ENCODE peak calls at places on chromosomes 6 and 20, in seven cellular contexts. X is uterus, A is sigmoid colon, D is IMR-90, K is right lobe of liver, P is endothelial cell of umbilical vein, R is A549. M is an unnamed sample.

GRCh38 chr6:107869871-107870270 is 45.8 kb upstream of the SCML4 start:
- DNase-seq in X (no peak), A (no peak), D (no peak), K (no peak), P (no peak), R (no peak), M (no peak)

GRCh38 chr6:139291813-139292619 is at the start of gene TXLNB:
- DNase-seq in X (peak), A (peak), D (peak), K (peak), P (peak), R (no peak), M (peak)

GRCh38 chr20:53070714-53071392 is 98.7 kb downstream of the TSHZ2 start:
- DNase-seq in X (no peak), A (no peak), D (no peak), K (no peak), P (peak), R (no peak), M (no peak)

GRCh38 chr6:36858407-36858981 is 16.1 kb downstream of the PPIL1 start:
- DNase-seq in X (peak), A (peak), D (peak), K (no peak), P (no peak), R (no peak), M (peak)

GRCh38 chr6:52423971-52424381 is 3.8 kb downstream of the EFHC1 start:
- DNase-seq in X (no peak), A (no peak), D (peak), K (no peak), P (peak), R (peak), M (no peak)

GRCh38 chr6:148934534-148934933 is 187.7 kb downstream of the UST start:
- DNase-seq in X (peak), A (peak), D (peak), K (no peak), P (no peak), R (no peak), M (no peak)

GRCh38 chr6:147578883-147579282 is 70.4 kb downstream of the SAMD5 start:
- DNase-seq in X (no peak), A (no peak), D (no peak), K (no peak), P (no peak), R (no peak), M (no peak)

GRCh38 chr6:40893021-40893420 is 146.0 kb downstream of the UNC5CL start:
- DNase-seq in X (no peak), A (no peak), D (no peak), K (no peak), P (no peak), R (no peak), M (no peak)

GRCh38 chr6:168129292-168130167 is 50.5 kb upstream of the FRMD1 start:
- DNase-seq in X (no peak), A (peak), D (no peak), K (no peak), P (no peak), R (no peak), M (no peak)

GRCh38 chr6:126339796-126340750 is at the start of gene CENPW:
- DNase-seq in X (peak), A (peak), D (peak), K (peak), P (peak), R (peak), M (peak)
- TF ChIP-seq POLR2A in X (no peak), A (no peak), D (peak), K (no peak), P (peak), R (no peak), M (no peak)

GRCh38 chr20:63373996-63374395 is 12.8 kb upstream of the CHRNA4 start:
- DNase-seq in X (no peak), A (no peak), D (no peak), K (no peak), P (no peak), R (no peak), M (no peak)
- H3K4me3 ChIP-seq in X (no peak), A (no peak), D (no peak), K (no peak), P (no peak), R (no peak), M (no peak)

GRCh38 chr6:32669240-32669639 is 2.8 kb upstream of the HLA-DQB1 start:
- DNase-seq in X (no peak), A (no peak), D (no peak), K (no peak), P (no peak), R (no peak), M (no peak)
- TF ChIP-seq POLR2A in X (no peak), A (no peak), D (no peak), K (no peak), P (no peak), R (no peak), M (no peak)

GRCh38 chr6:18503588-18504231 is 116.6 kb downstream of the RNF144B start:
- DNase-seq in X (peak), A (peak), D (peak), K (peak), P (peak), R (peak), M (peak)
- H3K4me3 ChIP-seq in X (peak), A (peak), D (no peak), K (peak), P (peak), R (peak), M (no peak)

DNA sequence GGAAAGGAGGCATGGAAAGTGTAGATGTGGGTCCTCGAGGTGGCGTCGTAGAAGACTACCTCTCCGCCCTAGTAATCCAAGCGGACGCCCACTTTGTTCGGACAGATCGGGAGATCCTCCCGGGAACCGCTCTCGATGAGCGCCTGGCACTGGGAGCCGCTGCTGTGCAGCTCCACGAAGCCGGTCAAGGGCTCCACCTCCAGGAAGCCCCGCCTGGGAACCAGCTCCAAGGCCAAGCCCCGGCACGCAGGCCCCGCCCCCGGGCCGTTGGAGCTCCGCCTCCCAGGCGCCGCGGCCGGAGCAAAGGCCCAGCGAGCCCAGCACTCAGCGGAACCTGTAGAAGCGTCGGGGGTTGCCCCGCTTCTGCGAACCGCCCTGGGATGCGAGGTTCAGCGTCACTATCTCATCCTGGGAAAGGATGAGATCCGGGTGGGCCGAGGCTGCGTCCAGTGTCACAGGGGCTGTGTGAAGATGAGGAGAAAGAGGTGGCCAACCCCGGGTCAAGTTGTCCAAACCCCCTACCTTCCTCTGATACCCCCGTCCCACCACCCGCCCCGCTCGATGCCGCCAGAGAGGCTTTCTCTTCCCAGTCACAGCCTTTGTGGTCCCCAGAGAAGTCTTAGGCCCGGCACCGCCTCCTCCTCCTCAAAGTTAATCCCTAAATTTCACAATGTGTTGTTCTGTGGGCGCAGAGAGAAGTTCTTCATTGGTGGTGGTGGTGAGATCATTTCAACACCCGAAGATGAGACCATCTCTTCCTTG is 10.8 kb downstream of the TRIM31 start:
- DNase-seq in X (peak), A (peak), D (peak), K (peak), P (peak), R (peak), M (peak)
- TF ChIP-seq POLR2A in X (peak), A (no peak), D (no peak), K (peak), P (peak), R (peak), M (peak)

DNA sequence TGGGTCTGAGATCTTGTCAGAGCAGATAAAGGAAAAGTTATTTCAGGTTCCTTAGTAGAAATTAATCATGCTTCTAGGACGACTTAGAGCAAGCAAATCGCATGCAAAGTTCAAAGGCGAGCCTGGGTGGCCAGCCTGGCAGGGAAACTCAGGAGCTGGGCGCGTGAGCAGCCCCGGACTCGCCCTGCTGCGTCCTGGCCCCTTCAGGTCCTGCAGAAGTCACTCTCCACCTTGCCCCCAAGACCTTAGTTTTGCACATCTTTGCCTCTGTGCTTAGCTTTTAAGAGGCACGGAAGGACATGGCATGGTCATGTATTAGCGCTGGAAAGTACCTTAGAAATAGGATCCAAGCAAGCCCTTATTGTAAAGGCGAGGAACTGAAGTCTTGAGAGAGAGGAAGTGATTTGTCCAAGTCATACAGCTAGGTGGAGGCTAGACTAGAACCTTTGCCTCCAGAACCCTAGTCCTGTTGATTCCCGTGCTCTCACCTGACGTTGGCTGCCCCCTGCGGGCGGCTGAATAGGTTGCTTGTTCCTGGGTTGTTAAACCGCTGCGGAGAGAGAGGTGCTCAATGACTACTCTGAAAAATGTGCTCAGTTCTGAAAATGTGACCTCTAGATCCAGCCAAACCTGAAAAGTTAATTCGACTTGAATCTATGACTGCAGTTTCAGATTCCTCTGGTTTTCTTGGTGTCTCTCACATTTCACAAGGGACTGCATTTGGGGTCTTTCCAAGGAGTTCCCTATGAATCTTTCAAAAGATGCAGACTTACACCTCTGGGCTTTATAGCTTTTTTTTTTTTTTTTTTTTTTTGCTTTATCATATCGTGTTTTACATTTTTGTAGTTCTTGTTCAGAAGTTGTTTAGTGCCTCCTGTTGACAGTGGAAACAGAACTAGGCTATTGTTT is 2.7 kb downstream of the MYB start:
- DNase-seq in X (peak), A (no peak), D (peak), K (peak), P (peak), R (peak), M (peak)
- H3K4me3 ChIP-seq in X (peak), A (peak), D (no peak), K (peak), P (no peak), R (peak), M (peak)

GRCh38 chr6:109455502-109456282 is at the start of gene MICAL1:
- DNase-seq in X (peak), A (peak), D (peak), K (peak), P (peak), R (peak), M (peak)

GRCh38 chr6:109455161-109455501 is 441 bp downstream of the MICAL1 start:
- DNase-seq in X (no peak), A (no peak), D (no peak), K (no peak), P (peak), R (no peak), M (no peak)

GRCh38 chr6:109453156-109453555 is 2.4 kb downstream of the MICAL1 start:
- DNase-seq in X (no peak), A (no peak), D (no peak), K (no peak), P (no peak), R (no peak), M (no peak)

GRCh38 chr6:109453594-109454482 is 1.7 kb downstream of the MICAL1 start:
- DNase-seq in X (peak), A (peak), D (no peak), K (no peak), P (no peak), R (no peak), M (no peak)

DNA sequence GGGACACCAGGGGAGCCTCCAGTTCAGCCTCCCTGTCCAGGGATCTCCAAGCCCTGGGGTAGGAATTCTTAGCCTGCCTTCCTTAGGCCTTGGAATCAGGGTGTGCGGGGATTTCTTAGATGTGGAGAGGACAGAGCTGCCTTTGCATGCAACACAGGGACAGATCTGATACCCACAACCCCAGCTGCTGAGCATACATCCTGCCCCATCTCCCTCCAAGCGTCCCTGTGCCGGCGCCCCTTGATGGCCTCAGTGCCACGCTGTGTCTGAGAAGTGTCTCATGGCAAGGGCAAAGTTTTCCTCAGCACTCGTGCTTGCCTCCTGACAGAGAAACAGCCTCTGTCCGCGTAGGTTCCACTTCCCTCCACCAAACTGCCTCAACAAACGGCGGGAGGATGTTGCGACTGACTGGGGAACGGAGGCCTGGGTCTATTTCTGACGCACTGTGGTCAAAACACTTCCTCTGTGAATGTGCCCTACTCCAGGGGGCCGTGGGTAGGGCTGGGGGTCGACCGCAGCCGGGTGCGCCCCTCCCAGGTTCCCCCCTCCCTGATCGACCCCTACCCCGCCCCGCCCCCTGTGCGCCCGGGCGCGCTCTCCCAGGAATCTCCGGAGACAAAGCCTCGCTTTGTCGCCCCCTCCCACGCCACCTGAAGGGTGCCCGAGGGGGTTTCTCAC is 950 bp downstream of the MICAL1 start:
- DNase-seq in X (no peak), A (peak), D (peak), K (peak), P (no peak), R (no peak), M (no peak)
- TF ChIP-seq POLR2A in X (no peak), A (no peak), D (no peak), K (peak), P (no peak), R (no peak), M (no peak)

DNA sequence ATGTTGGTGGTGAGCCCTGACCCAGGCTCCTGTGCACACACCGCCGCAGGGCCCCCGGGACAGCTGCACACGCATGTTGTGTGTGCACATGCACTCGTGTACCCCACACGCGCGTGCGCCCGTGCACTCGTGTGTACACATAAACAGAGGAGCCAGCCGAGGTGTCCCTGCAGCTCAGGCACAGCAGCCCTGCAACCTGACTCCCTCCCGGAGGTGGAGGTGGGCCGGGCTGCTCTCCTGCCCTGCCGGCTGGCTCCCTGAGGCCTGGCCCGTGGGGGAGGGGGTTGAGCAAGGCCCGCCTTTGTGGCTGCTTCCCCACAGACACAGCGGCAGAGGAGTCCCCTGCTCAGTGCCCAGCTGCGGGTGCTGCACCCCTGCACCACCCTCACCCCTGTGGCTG is 661 bp downstream of the RBBP8NL start:
- DNase-seq in X (no peak), A (no peak), D (no peak), K (no peak), P (no peak), R (no peak), M (peak)
- H3K4me3 ChIP-seq in X (no peak), A (no peak), D (no peak), K (no peak), P (no peak), R (no peak), M (peak)